ENCODE peak calls at places on chromosome 2, in nine cellular contexts. One of them, this sample, is unnamed.

GRCh38 chr2:209629622-209630021 is 142.0 kb upstream of the UNC80 start:
- DNase-seq in fibroblast of the aortic adventitia: peak
- DNase-seq in pancreas: no peak
- DNase-seq in A549: no peak
- DNase-seq in AG04450: no peak
- DNase-seq in GM13976: no peak
- DNase-seq in omental fat pad: no peak
- DNase-seq in HFFc6: peak
- DNase-seq in psoas muscle: no peak
- DNase-seq in this sample: no peak

GRCh38 chr2:105220604-105221003 is 20.9 kb upstream of the GPR45 start:
- DNase-seq in fibroblast of the aortic adventitia: no peak
- DNase-seq in pancreas: no peak
- DNase-seq in A549: no peak
- DNase-seq in AG04450: no peak
- DNase-seq in GM13976: no peak
- DNase-seq in omental fat pad: no peak
- DNase-seq in HFFc6: no peak
- DNase-seq in psoas muscle: no peak
- DNase-seq in this sample: no peak

GRCh38 chr2:109356251-109357035 is 227.4 kb downstream of the SH3RF3 start:
- DNase-seq in fibroblast of the aortic adventitia: no peak
- DNase-seq in pancreas: no peak
- DNase-seq in A549: no peak
- DNase-seq in AG04450: no peak
- DNase-seq in GM13976: no peak
- DNase-seq in omental fat pad: no peak
- DNase-seq in HFFc6: no peak
- DNase-seq in psoas muscle: no peak
- DNase-seq in this sample: no peak

GRCh38 chr2:217845251-217845650 is 157.5 kb downstream of the TNS1 start:
- DNase-seq in fibroblast of the aortic adventitia: no peak
- DNase-seq in pancreas: no peak
- DNase-seq in A549: no peak
- DNase-seq in AG04450: no peak
- DNase-seq in GM13976: no peak
- DNase-seq in omental fat pad: no peak
- DNase-seq in HFFc6: no peak
- DNase-seq in psoas muscle: no peak
- DNase-seq in this sample: no peak

GRCh38 chr2:1611886-1612285 is 132.4 kb downstream of the PXDN start:
- DNase-seq in fibroblast of the aortic adventitia: no peak
- DNase-seq in pancreas: no peak
- DNase-seq in A549: no peak
- DNase-seq in AG04450: no peak
- DNase-seq in GM13976: no peak
- DNase-seq in omental fat pad: no peak
- DNase-seq in HFFc6: no peak
- DNase-seq in psoas muscle: no peak
- DNase-seq in this sample: no peak

GRCh38 chr2:239811806-239812560 is 213.2 kb downstream of the NDUFA10 start:
- DNase-seq in fibroblast of the aortic adventitia: no peak
- DNase-seq in pancreas: no peak
- DNase-seq in A549: no peak
- DNase-seq in AG04450: no peak
- DNase-seq in GM13976: no peak
- DNase-seq in omental fat pad: no peak
- DNase-seq in HFFc6: no peak
- DNase-seq in psoas muscle: no peak
- DNase-seq in this sample: no peak

GRCh38 chr2:202278944-202279343 is 13.4 kb downstream of the NOP58 start:
- DNase-seq in fibroblast of the aortic adventitia: peak
- DNase-seq in pancreas: no peak
- DNase-seq in A549: peak
- DNase-seq in AG04450: no peak
- DNase-seq in GM13976: no peak
- DNase-seq in omental fat pad: no peak
- DNase-seq in HFFc6: peak
- DNase-seq in psoas muscle: no peak
- DNase-seq in this sample: no peak

GRCh38 chr2:218658671-218659257 is 659 bp downstream of the ZNF142 start:
- DNase-seq in fibroblast of the aortic adventitia: peak
- DNase-seq in pancreas: no peak
- DNase-seq in A549: peak
- DNase-seq in AG04450: no peak
- DNase-seq in GM13976: peak
- DNase-seq in omental fat pad: no peak
- DNase-seq in HFFc6: peak
- DNase-seq in psoas muscle: no peak
- DNase-seq in this sample: no peak

GRCh38 chr2:53127061-53127650 is 640.4 kb upstream of the CHAC2 start:
- DNase-seq in fibroblast of the aortic adventitia: no peak
- DNase-seq in pancreas: no peak
- DNase-seq in A549: no peak
- DNase-seq in AG04450: no peak
- DNase-seq in GM13976: no peak
- DNase-seq in omental fat pad: no peak
- DNase-seq in HFFc6: no peak
- DNase-seq in psoas muscle: no peak
- DNase-seq in this sample: no peak

GRCh38 chr2:219215871-219216536 is 2.8 kb downstream of the ABCB6 start:
- DNase-seq in fibroblast of the aortic adventitia: no peak
- DNase-seq in pancreas: no peak
- DNase-seq in A549: no peak
- DNase-seq in AG04450: no peak
- DNase-seq in GM13976: no peak
- DNase-seq in omental fat pad: no peak
- DNase-seq in HFFc6: no peak
- DNase-seq in psoas muscle: no peak
- DNase-seq in this sample: no peak

GRCh38 chr2:3269425-3270094 is 108.1 kb downstream of the EIPR1 start:
- DNase-seq in fibroblast of the aortic adventitia: no peak
- DNase-seq in pancreas: no peak
- DNase-seq in A549: no peak
- DNase-seq in AG04450: no peak
- DNase-seq in GM13976: no peak
- DNase-seq in omental fat pad: no peak
- DNase-seq in HFFc6: no peak
- DNase-seq in psoas muscle: no peak
- DNase-seq in this sample: no peak

GRCh38 chr2:38149533-38149932 is 73.6 kb upstream of the CYP1B1 start:
- DNase-seq in fibroblast of the aortic adventitia: no peak
- DNase-seq in pancreas: no peak
- DNase-seq in A549: no peak
- DNase-seq in AG04450: no peak
- DNase-seq in GM13976: no peak
- DNase-seq in omental fat pad: no peak
- DNase-seq in HFFc6: no peak
- DNase-seq in psoas muscle: peak
- DNase-seq in this sample: no peak

GRCh38 chr2:226717719-226718118 is 81.9 kb downstream of the IRS1 start:
- DNase-seq in fibroblast of the aortic adventitia: no peak
- DNase-seq in pancreas: no peak
- DNase-seq in A549: no peak
- DNase-seq in AG04450: no peak
- DNase-seq in GM13976: no peak
- DNase-seq in omental fat pad: no peak
- DNase-seq in HFFc6: no peak
- DNase-seq in psoas muscle: no peak
- DNase-seq in this sample: no peak

GRCh38 chr2:203691149-203691548 is 15.3 kb upstream of the CD28 start:
- DNase-seq in fibroblast of the aortic adventitia: no peak
- DNase-seq in pancreas: no peak
- DNase-seq in A549: no peak
- DNase-seq in AG04450: no peak
- DNase-seq in GM13976: no peak
- DNase-seq in omental fat pad: no peak
- DNase-seq in HFFc6: no peak
- DNase-seq in psoas muscle: no peak
- DNase-seq in this sample: no peak

GRCh38 chr2:71880846-71881610 is 266.6 kb downstream of the CYP26B1 start:
- DNase-seq in fibroblast of the aortic adventitia: peak
- DNase-seq in pancreas: no peak
- DNase-seq in A549: peak
- DNase-seq in AG04450: no peak
- DNase-seq in GM13976: no peak
- DNase-seq in omental fat pad: no peak
- DNase-seq in HFFc6: peak
- DNase-seq in psoas muscle: peak
- DNase-seq in this sample: peak

GRCh38 chr2:42934568-42935258 is 142.3 kb upstream of the HAAO start:
- DNase-seq in fibroblast of the aortic adventitia: no peak
- DNase-seq in pancreas: no peak
- DNase-seq in A549: no peak
- DNase-seq in AG04450: no peak
- DNase-seq in GM13976: no peak
- DNase-seq in omental fat pad: no peak
- DNase-seq in HFFc6: no peak
- DNase-seq in psoas muscle: no peak
- DNase-seq in this sample: no peak
- TF ChIP-seq CTCF in fibroblast of the aortic adventitia: no peak
- TF ChIP-seq CTCF in pancreas: no peak
- TF ChIP-seq CTCF in A549: no peak
- TF ChIP-seq CTCF in AG04450: no peak
- TF ChIP-seq CTCF in GM13976: no peak
- TF ChIP-seq CTCF in omental fat pad: no peak
- TF ChIP-seq CTCF in HFFc6: no peak
- TF ChIP-seq CTCF in psoas muscle: no peak
- TF ChIP-seq CTCF in this sample: no peak

GRCh38 chr2:78992807-78993517 is 32.5 kb upstream of the REG3G start:
- DNase-seq in fibroblast of the aortic adventitia: no peak
- DNase-seq in pancreas: peak
- DNase-seq in A549: no peak
- DNase-seq in AG04450: no peak
- DNase-seq in GM13976: peak
- DNase-seq in omental fat pad: no peak
- DNase-seq in HFFc6: no peak
- DNase-seq in psoas muscle: no peak
- DNase-seq in this sample: no peak

GRCh38 chr2:78993518-78994148 is 31.9 kb upstream of the REG3G start:
- DNase-seq in fibroblast of the aortic adventitia: no peak
- DNase-seq in pancreas: no peak
- DNase-seq in A549: no peak
- DNase-seq in AG04450: no peak
- DNase-seq in GM13976: no peak
- DNase-seq in omental fat pad: no peak
- DNase-seq in HFFc6: no peak
- DNase-seq in psoas muscle: no peak
- DNase-seq in this sample: no peak

GRCh38 chr2:78994789-78995188 is 30.7 kb upstream of the REG3G start:
- DNase-seq in fibroblast of the aortic adventitia: no peak
- DNase-seq in pancreas: no peak
- DNase-seq in A549: no peak
- DNase-seq in AG04450: no peak
- DNase-seq in GM13976: no peak
- DNase-seq in omental fat pad: no peak
- DNase-seq in HFFc6: no peak
- DNase-seq in psoas muscle: no peak
- DNase-seq in this sample: no peak

GRCh38 chr2:78992451-78992806 is 33.1 kb upstream of the REG3G start:
- DNase-seq in fibroblast of the aortic adventitia: no peak
- DNase-seq in pancreas: peak
- DNase-seq in A549: peak
- DNase-seq in AG04450: no peak
- DNase-seq in GM13976: peak
- DNase-seq in omental fat pad: no peak
- DNase-seq in HFFc6: no peak
- DNase-seq in psoas muscle: no peak
- DNase-seq in this sample: no peak
- TF ChIP-seq CTCF in fibroblast of the aortic adventitia: no peak
- TF ChIP-seq CTCF in pancreas: no peak
- TF ChIP-seq CTCF in A549: peak
- TF ChIP-seq CTCF in AG04450: no peak
- TF ChIP-seq CTCF in GM13976: no peak
- TF ChIP-seq CTCF in omental fat pad: no peak
- TF ChIP-seq CTCF in HFFc6: peak
- TF ChIP-seq CTCF in psoas muscle: no peak
- TF ChIP-seq CTCF in this sample: no peak

GRCh38 chr2:158197940-158198339 is 96.3 kb downstream of the UPP2 start:
- DNase-seq in fibroblast of the aortic adventitia: no peak
- DNase-seq in pancreas: no peak
- DNase-seq in A549: no peak
- DNase-seq in AG04450: no peak
- DNase-seq in GM13976: no peak
- DNase-seq in omental fat pad: no peak
- DNase-seq in HFFc6: no peak
- DNase-seq in psoas muscle: no peak
- DNase-seq in this sample: no peak

GRCh38 chr2:158192515-158193234 is 91.0 kb downstream of the UPP2 start:
- DNase-seq in fibroblast of the aortic adventitia: no peak
- DNase-seq in pancreas: no peak
- DNase-seq in A549: no peak
- DNase-seq in AG04450: no peak
- DNase-seq in GM13976: no peak
- DNase-seq in omental fat pad: no peak
- DNase-seq in HFFc6: no peak
- DNase-seq in psoas muscle: no peak
- DNase-seq in this sample: no peak

GRCh38 chr2:158191076-158191566 is 89.4 kb downstream of the UPP2 start:
- DNase-seq in fibroblast of the aortic adventitia: no peak
- DNase-seq in pancreas: no peak
- DNase-seq in A549: no peak
- DNase-seq in AG04450: no peak
- DNase-seq in GM13976: peak
- DNase-seq in omental fat pad: no peak
- DNase-seq in HFFc6: no peak
- DNase-seq in psoas muscle: no peak
- DNase-seq in this sample: no peak

GRCh38 chr2:158191569-158191968 is 89.9 kb downstream of the UPP2 start:
- DNase-seq in fibroblast of the aortic adventitia: peak
- DNase-seq in pancreas: no peak
- DNase-seq in A549: no peak
- DNase-seq in AG04450: no peak
- DNase-seq in GM13976: no peak
- DNase-seq in omental fat pad: no peak
- DNase-seq in HFFc6: no peak
- DNase-seq in psoas muscle: no peak
- DNase-seq in this sample: no peak

DNA sequence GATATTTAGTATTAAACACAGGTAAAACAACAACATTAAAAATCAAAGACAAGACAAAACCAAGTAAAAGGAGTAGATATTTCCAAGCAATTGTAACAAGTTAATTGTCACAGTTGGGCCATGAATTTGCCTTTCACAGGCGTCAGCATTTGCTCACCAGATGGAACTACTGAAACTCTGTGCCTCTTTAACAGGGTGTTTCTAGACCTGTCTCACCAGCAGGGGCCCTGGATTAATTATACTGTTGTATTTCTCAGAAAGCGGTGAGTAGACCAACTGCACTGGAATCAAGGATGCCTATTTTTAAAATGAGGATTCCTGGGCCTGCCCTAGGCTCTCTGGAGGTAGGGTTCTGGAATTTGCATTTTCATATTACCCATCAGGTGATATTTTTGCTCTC is 92.6 kb downstream of the UPP2 start:
- DNase-seq in fibroblast of the aortic adventitia: no peak
- DNase-seq in pancreas: no peak
- DNase-seq in A549: no peak
- DNase-seq in AG04450: no peak
- DNase-seq in GM13976: no peak
- DNase-seq in omental fat pad: no peak
- DNase-seq in HFFc6: no peak
- DNase-seq in psoas muscle: no peak
- DNase-seq in this sample: no peak
- TF ChIP-seq CTCF in fibroblast of the aortic adventitia: no peak
- TF ChIP-seq CTCF in pancreas: no peak
- TF ChIP-seq CTCF in A549: no peak
- TF ChIP-seq CTCF in AG04450: no peak
- TF ChIP-seq CTCF in GM13976: no peak
- TF ChIP-seq CTCF in omental fat pad: no peak
- TF ChIP-seq CTCF in HFFc6: no peak
- TF ChIP-seq CTCF in psoas muscle: no peak
- TF ChIP-seq CTCF in this sample: no peak

GRCh38 chr2:35099345-35099744 is 1256.2 kb upstream of the CRIM1 start:
- DNase-seq in fibroblast of the aortic adventitia: no peak
- DNase-seq in pancreas: no peak
- DNase-seq in A549: no peak
- DNase-seq in AG04450: no peak
- DNase-seq in GM13976: no peak
- DNase-seq in omental fat pad: no peak
- DNase-seq in HFFc6: no peak
- DNase-seq in psoas muscle: no peak
- DNase-seq in this sample: no peak
- TF ChIP-seq CTCF in fibroblast of the aortic adventitia: no peak
- TF ChIP-seq CTCF in pancreas: no peak
- TF ChIP-seq CTCF in A549: no peak
- TF ChIP-seq CTCF in AG04450: no peak
- TF ChIP-seq CTCF in GM13976: no peak
- TF ChIP-seq CTCF in omental fat pad: no peak
- TF ChIP-seq CTCF in HFFc6: no peak
- TF ChIP-seq CTCF in psoas muscle: no peak
- TF ChIP-seq CTCF in this sample: no peak

This sample was measured in tibial nerve.